ENCODE peak calls at places on chromosomes 4 and X, in four cellular contexts. I is activated effector memory CD4-positive, alpha-beta T cell treated with anti-CD3 and anti-CD28 coated beads, Interleukin-2, amount 50 U/mL, for 16 hours; F is endodermal cell; N is fibroblast of lung. B is an unnamed sample.

GRCh38 chr4:85952518-85952917 is 407.3 kb downstream of the MAPK10 start:
- DNase-seq in N (peak), F (no peak), I (no peak), B (no peak)

GRCh38 chr4:56149601-56150000 is 200.9 kb downstream of the CEP135 start:
- DNase-seq in F (no peak), N (peak), I (no peak), B (no peak)

GRCh38 chr4:3836041-3836801 is 70.0 kb downstream of the ADRA2C start:
- DNase-seq in F (peak), N (no peak), I (no peak), B (peak)

GRCh38 chr4:8010618-8011017 is 71.0 kb upstream of the AFAP1 start:
- DNase-seq in I (no peak), F (no peak), N (peak), B (peak)

GRCh38 chrX:20063153-20063552 is 53.6 kb downstream of the MAP7D2 start:
- DNase-seq in F (no peak), N (no peak), I (no peak), B (no peak)

GRCh38 chr4:186481998-186482790 is 73.2 kb downstream of the MTNR1A start:
- DNase-seq in N (no peak), I (no peak), F (peak), B (peak)

GRCh38 chr4:145920205-145920604 is 18.4 kb downstream of the ZNF827 start:
- DNase-seq in N (peak), I (no peak), F (no peak), B (no peak)

GRCh38 chr4:128718793-128719192 is 90.7 kb upstream of the JADE1 start:
- DNase-seq in N (peak), I (no peak), F (no peak), B (no peak)

GRCh38 chrX:6861456-6861855 is 286.1 kb upstream of the STS start:
- DNase-seq in N (no peak), I (no peak), F (no peak), B (no peak)

GRCh38 chr4:147822128-147822527 is 90.2 kb downstream of the ARHGAP10 start:
- DNase-seq in N (peak), F (no peak), I (no peak), B (no peak)

GRCh38 chrX:130994671-130995070 is 63.5 kb upstream of the ARHGAP36 start:
- DNase-seq in N (no peak), I (no peak), F (peak), B (peak)

GRCh38 chrX:19807414-19807813 is 80.0 kb downstream of the SH3KBP1 start:
- DNase-seq in F (no peak), N (no peak), I (no peak), B (no peak)

GRCh38 chrX:136870064-136870463 is 10.5 kb downstream of the RBMX start:
- DNase-seq in N (no peak), I (no peak), F (no peak), B (no peak)

GRCh38 chr4:8198906-8199593 is at the start of gene SH3TC1:
- DNase-seq in N (peak), F (no peak), I (peak), B (peak)

GRCh38 chr4:115053313-115053712 is 60.1 kb downstream of the NDST4 start:
- DNase-seq in I (no peak), F (no peak), N (no peak), B (no peak)

GRCh38 chr4:37762294-37763163 is 64.0 kb upstream of the PGM2 start:
- DNase-seq in N (peak), F (peak), I (no peak), B (peak)

GRCh38 chr4:71184195-71184781 is 154.5 kb upstream of the SLC4A4 start:
- DNase-seq in I (no peak), N (peak), F (peak), B (peak)

GRCh38 chr4:145340071-145340695 is 141.5 kb upstream of the SMAD1 start:
- DNase-seq in N (no peak), F (peak), I (no peak), B (no peak)

GRCh38 chr4:59597536-59598232 is 1602.4 kb upstream of the ADGRL3 start:
- DNase-seq in F (no peak), N (no peak), I (no peak), B (peak)

GRCh38 chrX:56366901-56367300 is 134.7 kb downstream of the KLF8 start:
- DNase-seq in F (peak), I (no peak), N (no peak), B (no peak)

GRCh38 chr4:26687728-26688127 is 103.8 kb downstream of the TBC1D19 start:
- DNase-seq in F (no peak), I (no peak), N (peak), B (no peak)

GRCh38 chr4:176002007-176002623 is 63.5 kb upstream of the WDR17 start:
- DNase-seq in I (no peak), N (peak), F (peak), B (peak)

GRCh38 chrX:18390941-18391538 is 34.4 kb upstream of the CDKL5 start:
- DNase-seq in I (peak), N (peak), F (peak), B (peak)

GRCh38 chrX:84735025-84735424 is 232.8 kb upstream of the HDX start:
- DNase-seq in N (peak), F (no peak), I (no peak), B (no peak)

GRCh38 chr4:128455076-128455345 is 167.4 kb upstream of the PGRMC2 start:
- DNase-seq in I (no peak), N (no peak), F (no peak), B (no peak)

GRCh38 chr4:73718375-73719373 is 21.7 kb upstream of the CXCL8 start:
- DNase-seq in F (no peak), N (peak), I (no peak), B (no peak)

GRCh38 chr4:87911252-87911774 is 64.2 kb upstream of the SPP1 start:
- DNase-seq in I (no peak), F (no peak), N (no peak), B (no peak)

GRCh38 chr4:32840461-32841189 is 2120.5 kb downstream of the PCDH7 start:
- DNase-seq in F (no peak), N (no peak), I (no peak), B (no peak)

GRCh38 chr4:101292214-101292613 is 55.1 kb downstream of the PPP3CA start:
- DNase-seq in N (no peak), F (no peak), I (no peak), B (no peak)

GRCh38 chrX:136176399-136176825 is 29.1 kb downstream of the FHL1 start:
- DNase-seq in N (peak), I (no peak), F (no peak), B (no peak)

GRCh38 chrX:155065035-155065734 is 5.8 kb downstream of the CMC4 start:
- DNase-seq in N (peak), F (no peak), I (no peak), B (no peak)

GRCh38 chr4:48196758-48197504 is 62.9 kb upstream of the TXK start:
- DNase-seq in F (no peak), N (no peak), I (no peak), B (no peak)

GRCh38 chrX:123830309-123830708 is 29.5 kb upstream of the XIAP start:
- DNase-seq in N (peak), F (no peak), I (no peak), B (no peak)

GRCh38 chr4:76806336-76806735 is 91.6 kb downstream of the SOWAHB start:
- DNase-seq in N (peak), F (no peak), I (no peak), B (no peak)

GRCh38 chrX:130100180-130100579 is 10.1 kb downstream of the ELF4 start:
- DNase-seq in N (no peak), F (no peak), I (no peak), B (no peak)

GRCh38 chrX:30196322-30196721 is 19.0 kb upstream of the MAGEB2 start:
- DNase-seq in F (peak), N (peak), I (no peak), B (peak)

GRCh38 chr4:5892321-5893012 is 419 bp downstream of the CRMP1 start:
- DNase-seq in N (no peak), F (peak), I (no peak), B (peak)

GRCh38 chr4:151475338-151475737 is 66.4 kb downstream of the FHIP1A start:
- DNase-seq in I (no peak), F (no peak), N (peak), B (no peak)

GRCh38 chr4:8355306-8355705 is 85.2 kb downstream of the ACOX3 start:
- DNase-seq in F (no peak), N (peak), I (no peak), B (no peak)